ENCODE peak calls at places on chromosomes 16 and 17, in seven cellular contexts. One of them, this sample, is unnamed.

GRCh38 chr17:37570527-37571093 is 38.6 kb downstream of the SYNRG start:
- DNase-seq in epithelial cell of esophagus: peak; percentile 91
- DNase-seq in fibroblast of mammary gland: peak; percentile 65
- DNase-seq in activated effector memory CD4-positive, alpha-beta T cell treated with anti-CD3 and anti-CD28 coated beads, Interleukin-2, amount 50 U/mL, for 16 hours: peak; percentile 67
- DNase-seq in HAP-1: peak; percentile 35
- DNase-seq in EL: peak; percentile 79
- DNase-seq in DMS 273 treated with DMSO at 0.1 percent for 48 hours: peak; percentile 4
- DNase-seq in this sample: peak; percentile 87

GRCh38 chr16:67800252-67801046 is 5.9 kb downstream of the RANBP10 start:
- DNase-seq in EL: no peak
- DNase-seq in HAP-1: no peak
- DNase-seq in epithelial cell of esophagus: no peak
- DNase-seq in fibroblast of mammary gland: peak; percentile 38
- DNase-seq in DMS 273 treated with DMSO at 0.1 percent for 48 hours: no peak
- DNase-seq in activated effector memory CD4-positive, alpha-beta T cell treated with anti-CD3 and anti-CD28 coated beads, Interleukin-2, amount 50 U/mL, for 16 hours: no peak
- DNase-seq in this sample: no peak

GRCh38 chr16:50547340-50547865 is 793 bp upstream of the NKD1 start:
- DNase-seq in EL: peak; percentile 6
- DNase-seq in activated effector memory CD4-positive, alpha-beta T cell treated with anti-CD3 and anti-CD28 coated beads, Interleukin-2, amount 50 U/mL, for 16 hours: peak; percentile 91
- DNase-seq in HAP-1: peak; percentile 27
- DNase-seq in fibroblast of mammary gland: no peak
- DNase-seq in DMS 273 treated with DMSO at 0.1 percent for 48 hours: no peak
- DNase-seq in epithelial cell of esophagus: peak; percentile 9
- DNase-seq in this sample: no peak

GRCh38 chr17:80664217-80664780 is 119.7 kb downstream of the RPTOR start:
- DNase-seq in epithelial cell of esophagus: no peak
- DNase-seq in EL: no peak
- DNase-seq in HAP-1: no peak
- DNase-seq in activated effector memory CD4-positive, alpha-beta T cell treated with anti-CD3 and anti-CD28 coated beads, Interleukin-2, amount 50 U/mL, for 16 hours: no peak
- DNase-seq in DMS 273 treated with DMSO at 0.1 percent for 48 hours: no peak
- DNase-seq in fibroblast of mammary gland: no peak
- DNase-seq in this sample: no peak

GRCh38 chr16:85974428-85975375 is 75.7 kb downstream of the IRF8 start:
- DNase-seq in DMS 273 treated with DMSO at 0.1 percent for 48 hours: no peak
- DNase-seq in EL: no peak
- DNase-seq in fibroblast of mammary gland: no peak
- DNase-seq in HAP-1: no peak
- DNase-seq in activated effector memory CD4-positive, alpha-beta T cell treated with anti-CD3 and anti-CD28 coated beads, Interleukin-2, amount 50 U/mL, for 16 hours: no peak
- DNase-seq in epithelial cell of esophagus: no peak
- DNase-seq in this sample: no peak

GRCh38 chr17:78343099-78343432 is 16.8 kb downstream of the SOCS3 start:
- DNase-seq in HAP-1: no peak
- DNase-seq in activated effector memory CD4-positive, alpha-beta T cell treated with anti-CD3 and anti-CD28 coated beads, Interleukin-2, amount 50 U/mL, for 16 hours: peak; percentile 68
- DNase-seq in EL: peak; percentile 89
- DNase-seq in fibroblast of mammary gland: peak; percentile 90
- DNase-seq in DMS 273 treated with DMSO at 0.1 percent for 48 hours: no peak
- DNase-seq in epithelial cell of esophagus: no peak
- DNase-seq in this sample: peak; percentile 43

GRCh38 chr16:75238132-75238852 is 13.1 kb downstream of the BCAR1 start:
- DNase-seq in HAP-1: no peak
- DNase-seq in activated effector memory CD4-positive, alpha-beta T cell treated with anti-CD3 and anti-CD28 coated beads, Interleukin-2, amount 50 U/mL, for 16 hours: no peak
- DNase-seq in epithelial cell of esophagus: no peak
- DNase-seq in EL: peak; percentile 77
- DNase-seq in fibroblast of mammary gland: peak; percentile 85
- DNase-seq in DMS 273 treated with DMSO at 0.1 percent for 48 hours: peak; percentile 30
- DNase-seq in this sample: no peak

GRCh38 chr16:20899503-20900298 is 457 bp downstream of the DCUN1D3 start:
- DNase-seq in epithelial cell of esophagus: no peak
- DNase-seq in fibroblast of mammary gland: no peak
- DNase-seq in HAP-1: no peak
- DNase-seq in DMS 273 treated with DMSO at 0.1 percent for 48 hours: no peak
- DNase-seq in EL: peak; percentile 25
- DNase-seq in activated effector memory CD4-positive, alpha-beta T cell treated with anti-CD3 and anti-CD28 coated beads, Interleukin-2, amount 50 U/mL, for 16 hours: no peak
- DNase-seq in this sample: no peak

GRCh38 chr16:79608976-79609375 is 8.4 kb upstream of the MAF start:
- DNase-seq in DMS 273 treated with DMSO at 0.1 percent for 48 hours: no peak
- DNase-seq in activated effector memory CD4-positive, alpha-beta T cell treated with anti-CD3 and anti-CD28 coated beads, Interleukin-2, amount 50 U/mL, for 16 hours: no peak
- DNase-seq in epithelial cell of esophagus: no peak
- DNase-seq in fibroblast of mammary gland: no peak
- DNase-seq in HAP-1: no peak
- DNase-seq in EL: no peak
- DNase-seq in this sample: no peak

GRCh38 chr16:81927561-81928185 is 83.6 kb downstream of the SDR42E1 start:
- DNase-seq in activated effector memory CD4-positive, alpha-beta T cell treated with anti-CD3 and anti-CD28 coated beads, Interleukin-2, amount 50 U/mL, for 16 hours: no peak
- DNase-seq in EL: no peak
- DNase-seq in DMS 273 treated with DMSO at 0.1 percent for 48 hours: no peak
- DNase-seq in fibroblast of mammary gland: no peak
- DNase-seq in epithelial cell of esophagus: no peak
- DNase-seq in HAP-1: no peak
- DNase-seq in this sample: no peak

GRCh38 chr17:2850991-2851390 is 54.8 kb downstream of the RAP1GAP2 start:
- DNase-seq in fibroblast of mammary gland: peak; percentile 9
- DNase-seq in epithelial cell of esophagus: no peak
- DNase-seq in DMS 273 treated with DMSO at 0.1 percent for 48 hours: no peak
- DNase-seq in HAP-1: no peak
- DNase-seq in activated effector memory CD4-positive, alpha-beta T cell treated with anti-CD3 and anti-CD28 coated beads, Interleukin-2, amount 50 U/mL, for 16 hours: no peak
- DNase-seq in EL: no peak
- DNase-seq in this sample: no peak

GRCh38 chr17:81044764-81045589 is 10.0 kb downstream of the BAIAP2 start:
- DNase-seq in DMS 273 treated with DMSO at 0.1 percent for 48 hours: no peak
- DNase-seq in fibroblast of mammary gland: peak; percentile 60
- DNase-seq in EL: peak; percentile 59
- DNase-seq in epithelial cell of esophagus: no peak
- DNase-seq in activated effector memory CD4-positive, alpha-beta T cell treated with anti-CD3 and anti-CD28 coated beads, Interleukin-2, amount 50 U/mL, for 16 hours: no peak
- DNase-seq in HAP-1: no peak
- DNase-seq in this sample: no peak

GRCh38 chr16:11833951-11834695 is 17.2 kb downstream of the RSL1D1 start:
- DNase-seq in DMS 273 treated with DMSO at 0.1 percent for 48 hours: no peak
- DNase-seq in fibroblast of mammary gland: peak; percentile 92
- DNase-seq in activated effector memory CD4-positive, alpha-beta T cell treated with anti-CD3 and anti-CD28 coated beads, Interleukin-2, amount 50 U/mL, for 16 hours: peak; percentile 30
- DNase-seq in EL: no peak
- DNase-seq in HAP-1: no peak
- DNase-seq in epithelial cell of esophagus: peak; percentile 97
- DNase-seq in this sample: peak; percentile 99

GRCh38 chr16:19137201-19137601 is 23.4 kb downstream of the ITPRIPL2 start:
- DNase-seq in EL: no peak
- DNase-seq in fibroblast of mammary gland: peak; percentile 61
- DNase-seq in epithelial cell of esophagus: peak; percentile 44
- DNase-seq in activated effector memory CD4-positive, alpha-beta T cell treated with anti-CD3 and anti-CD28 coated beads, Interleukin-2, amount 50 U/mL, for 16 hours: no peak
- DNase-seq in DMS 273 treated with DMSO at 0.1 percent for 48 hours: no peak
- DNase-seq in HAP-1: no peak
- DNase-seq in this sample: peak; percentile 59

GRCh38 chr16:3960049-3960809 is 79.7 kb upstream of the CREBBP start:
- DNase-seq in DMS 273 treated with DMSO at 0.1 percent for 48 hours: no peak
- DNase-seq in activated effector memory CD4-positive, alpha-beta T cell treated with anti-CD3 and anti-CD28 coated beads, Interleukin-2, amount 50 U/mL, for 16 hours: no peak
- DNase-seq in fibroblast of mammary gland: no peak
- DNase-seq in epithelial cell of esophagus: peak; percentile 32
- DNase-seq in EL: no peak
- DNase-seq in HAP-1: peak; percentile 39
- DNase-seq in this sample: no peak

GRCh38 chr16:83717814-83718213 is 90.0 kb upstream of the HSBP1 start:
- DNase-seq in EL: peak; percentile 96
- DNase-seq in epithelial cell of esophagus: no peak
- DNase-seq in activated effector memory CD4-positive, alpha-beta T cell treated with anti-CD3 and anti-CD28 coated beads, Interleukin-2, amount 50 U/mL, for 16 hours: no peak
- DNase-seq in HAP-1: no peak
- DNase-seq in fibroblast of mammary gland: peak; percentile 25
- DNase-seq in DMS 273 treated with DMSO at 0.1 percent for 48 hours: no peak
- DNase-seq in this sample: no peak

GRCh38 chr16:2497116-2497630 is 16.6 kb upstream of the ATP6V0C start:
- DNase-seq in epithelial cell of esophagus: no peak
- DNase-seq in HAP-1: no peak
- DNase-seq in DMS 273 treated with DMSO at 0.1 percent for 48 hours: peak; percentile 65
- DNase-seq in fibroblast of mammary gland: peak; percentile 33
- DNase-seq in EL: no peak
- DNase-seq in activated effector memory CD4-positive, alpha-beta T cell treated with anti-CD3 and anti-CD28 coated beads, Interleukin-2, amount 50 U/mL, for 16 hours: no peak
- DNase-seq in this sample: no peak

GRCh38 chr16:75455677-75456076 is 8.8 kb downstream of the TMEM170A start:
- DNase-seq in EL: no peak
- DNase-seq in fibroblast of mammary gland: no peak
- DNase-seq in DMS 273 treated with DMSO at 0.1 percent for 48 hours: no peak
- DNase-seq in HAP-1: peak; percentile 70
- DNase-seq in epithelial cell of esophagus: no peak
- DNase-seq in activated effector memory CD4-positive, alpha-beta T cell treated with anti-CD3 and anti-CD28 coated beads, Interleukin-2, amount 50 U/mL, for 16 hours: no peak
- DNase-seq in this sample: no peak

GRCh38 chr17:39700148-39700987 is 504 bp downstream of the ERBB2 start:
- DNase-seq in activated effector memory CD4-positive, alpha-beta T cell treated with anti-CD3 and anti-CD28 coated beads, Interleukin-2, amount 50 U/mL, for 16 hours: no peak
- DNase-seq in EL: peak; percentile 29
- DNase-seq in DMS 273 treated with DMSO at 0.1 percent for 48 hours: no peak
- DNase-seq in HAP-1: no peak
- DNase-seq in epithelial cell of esophagus: peak; percentile 17
- DNase-seq in fibroblast of mammary gland: no peak
- DNase-seq in this sample: no peak

GRCh38 chr17:45946841-45947256 is 52.2 kb upstream of the STH start:
- DNase-seq in activated effector memory CD4-positive, alpha-beta T cell treated with anti-CD3 and anti-CD28 coated beads, Interleukin-2, amount 50 U/mL, for 16 hours: no peak
- DNase-seq in HAP-1: no peak
- DNase-seq in fibroblast of mammary gland: no peak
- DNase-seq in EL: no peak
- DNase-seq in epithelial cell of esophagus: no peak
- DNase-seq in DMS 273 treated with DMSO at 0.1 percent for 48 hours: no peak
- DNase-seq in this sample: no peak

GRCh38 chr17:74746922-74747321 is 1.5 kb upstream of the NHERF1 start:
- DNase-seq in activated effector memory CD4-positive, alpha-beta T cell treated with anti-CD3 and anti-CD28 coated beads, Interleukin-2, amount 50 U/mL, for 16 hours: no peak
- DNase-seq in fibroblast of mammary gland: no peak
- DNase-seq in EL: peak; percentile 45
- DNase-seq in HAP-1: no peak
- DNase-seq in DMS 273 treated with DMSO at 0.1 percent for 48 hours: no peak
- DNase-seq in epithelial cell of esophagus: no peak
- DNase-seq in this sample: no peak

GRCh38 chr16:85123891-85124635 is 11.8 kb upstream of the CIBAR2 start:
- DNase-seq in DMS 273 treated with DMSO at 0.1 percent for 48 hours: no peak
- DNase-seq in activated effector memory CD4-positive, alpha-beta T cell treated with anti-CD3 and anti-CD28 coated beads, Interleukin-2, amount 50 U/mL, for 16 hours: no peak
- DNase-seq in epithelial cell of esophagus: peak; percentile 87
- DNase-seq in EL: peak; percentile 97
- DNase-seq in fibroblast of mammary gland: peak; percentile 84
- DNase-seq in HAP-1: no peak
- DNase-seq in this sample: peak; percentile 37

GRCh38 chr17:10792156-10792555 is 11.7 kb downstream of the TMEM238L start:
- DNase-seq in fibroblast of mammary gland: no peak
- DNase-seq in activated effector memory CD4-positive, alpha-beta T cell treated with anti-CD3 and anti-CD28 coated beads, Interleukin-2, amount 50 U/mL, for 16 hours: no peak
- DNase-seq in DMS 273 treated with DMSO at 0.1 percent for 48 hours: no peak
- DNase-seq in EL: no peak
- DNase-seq in HAP-1: no peak
- DNase-seq in epithelial cell of esophagus: peak; percentile 48
- DNase-seq in this sample: peak; percentile 12

GRCh38 chr16:10886739-10887269 is 9.8 kb downstream of the CIITA start:
- DNase-seq in epithelial cell of esophagus: no peak
- DNase-seq in DMS 273 treated with DMSO at 0.1 percent for 48 hours: no peak
- DNase-seq in fibroblast of mammary gland: no peak
- DNase-seq in HAP-1: no peak
- DNase-seq in activated effector memory CD4-positive, alpha-beta T cell treated with anti-CD3 and anti-CD28 coated beads, Interleukin-2, amount 50 U/mL, for 16 hours: no peak
- DNase-seq in EL: no peak
- DNase-seq in this sample: no peak

GRCh38 chr17:38605852-38606645 is at the start of gene SRCIN1:
- DNase-seq in fibroblast of mammary gland: no peak
- DNase-seq in DMS 273 treated with DMSO at 0.1 percent for 48 hours: no peak
- DNase-seq in activated effector memory CD4-positive, alpha-beta T cell treated with anti-CD3 and anti-CD28 coated beads, Interleukin-2, amount 50 U/mL, for 16 hours: peak; percentile 78
- DNase-seq in epithelial cell of esophagus: peak; percentile 37
- DNase-seq in EL: peak; percentile 46
- DNase-seq in HAP-1: peak; percentile 68
- DNase-seq in this sample: no peak

GRCh38 chr17:68033636-68034451 is 1.7 kb upstream of the KPNA2 start:
- DNase-seq in DMS 273 treated with DMSO at 0.1 percent for 48 hours: peak; percentile 48
- DNase-seq in epithelial cell of esophagus: peak; percentile 25
- DNase-seq in EL: peak; percentile 70
- DNase-seq in fibroblast of mammary gland: peak; percentile 44
- DNase-seq in HAP-1: peak; percentile 99
- DNase-seq in activated effector memory CD4-positive, alpha-beta T cell treated with anti-CD3 and anti-CD28 coated beads, Interleukin-2, amount 50 U/mL, for 16 hours: no peak
- DNase-seq in this sample: peak; percentile 13

GRCh38 chr17:75498726-75499213 is 16.6 kb downstream of the CASKIN2 start:
- DNase-seq in EL: peak; percentile 19
- DNase-seq in epithelial cell of esophagus: peak; percentile 26
- DNase-seq in fibroblast of mammary gland: no peak
- DNase-seq in DMS 273 treated with DMSO at 0.1 percent for 48 hours: no peak
- DNase-seq in activated effector memory CD4-positive, alpha-beta T cell treated with anti-CD3 and anti-CD28 coated beads, Interleukin-2, amount 50 U/mL, for 16 hours: no peak
- DNase-seq in HAP-1: no peak
- DNase-seq in this sample: no peak

GRCh38 chr17:56690441-56691291 is 97.2 kb downstream of the NOG start:
- DNase-seq in activated effector memory CD4-positive, alpha-beta T cell treated with anti-CD3 and anti-CD28 coated beads, Interleukin-2, amount 50 U/mL, for 16 hours: no peak
- DNase-seq in epithelial cell of esophagus: no peak
- DNase-seq in DMS 273 treated with DMSO at 0.1 percent for 48 hours: peak; percentile 16
- DNase-seq in fibroblast of mammary gland: no peak
- DNase-seq in EL: no peak
- DNase-seq in HAP-1: no peak
- DNase-seq in this sample: no peak

GRCh38 chr17:10741416-10742140 is 11.8 kb upstream of the TMEM220 start:
- DNase-seq in HAP-1: no peak
- DNase-seq in epithelial cell of esophagus: no peak
- DNase-seq in fibroblast of mammary gland: no peak
- DNase-seq in DMS 273 treated with DMSO at 0.1 percent for 48 hours: no peak
- DNase-seq in EL: no peak
- DNase-seq in activated effector memory CD4-positive, alpha-beta T cell treated with anti-CD3 and anti-CD28 coated beads, Interleukin-2, amount 50 U/mL, for 16 hours: no peak
- DNase-seq in this sample: no peak

GRCh38 chr17:81553616-81554181 is 1.5 kb upstream of the FAAP100 start:
- DNase-seq in HAP-1: no peak
- DNase-seq in epithelial cell of esophagus: peak; percentile 87
- DNase-seq in activated effector memory CD4-positive, alpha-beta T cell treated with anti-CD3 and anti-CD28 coated beads, Interleukin-2, amount 50 U/mL, for 16 hours: no peak
- DNase-seq in EL: peak; percentile 98
- DNase-seq in DMS 273 treated with DMSO at 0.1 percent for 48 hours: no peak
- DNase-seq in fibroblast of mammary gland: peak; percentile 99
- DNase-seq in this sample: peak; percentile 89

GRCh38 chr16:13928644-13929043 is 8.7 kb downstream of the ERCC4 start:
- DNase-seq in EL: no peak
- DNase-seq in DMS 273 treated with DMSO at 0.1 percent for 48 hours: no peak
- DNase-seq in activated effector memory CD4-positive, alpha-beta T cell treated with anti-CD3 and anti-CD28 coated beads, Interleukin-2, amount 50 U/mL, for 16 hours: no peak
- DNase-seq in epithelial cell of esophagus: no peak
- DNase-seq in fibroblast of mammary gland: no peak
- DNase-seq in HAP-1: no peak
- DNase-seq in this sample: no peak

GRCh38 chr16:30741461-30741914 is 6.7 kb upstream of the PHKG2 start:
- DNase-seq in epithelial cell of esophagus: peak; percentile 100
- DNase-seq in DMS 273 treated with DMSO at 0.1 percent for 48 hours: no peak
- DNase-seq in activated effector memory CD4-positive, alpha-beta T cell treated with anti-CD3 and anti-CD28 coated beads, Interleukin-2, amount 50 U/mL, for 16 hours: no peak
- DNase-seq in EL: peak; percentile 92
- DNase-seq in HAP-1: no peak
- DNase-seq in fibroblast of mammary gland: peak; percentile 75
- DNase-seq in this sample: peak; percentile 100

GRCh38 chr17:31604936-31605335 is 213.5 kb downstream of the RAB11FIP4 start:
- DNase-seq in fibroblast of mammary gland: no peak
- DNase-seq in EL: no peak
- DNase-seq in HAP-1: no peak
- DNase-seq in DMS 273 treated with DMSO at 0.1 percent for 48 hours: no peak
- DNase-seq in activated effector memory CD4-positive, alpha-beta T cell treated with anti-CD3 and anti-CD28 coated beads, Interleukin-2, amount 50 U/mL, for 16 hours: no peak
- DNase-seq in epithelial cell of esophagus: no peak
- DNase-seq in this sample: no peak

GRCh38 chr17:57107498-57108101 is 22.6 kb downstream of the AKAP1 start:
- DNase-seq in fibroblast of mammary gland: no peak
- DNase-seq in epithelial cell of esophagus: peak; percentile 78
- DNase-seq in HAP-1: no peak
- DNase-seq in activated effector memory CD4-positive, alpha-beta T cell treated with anti-CD3 and anti-CD28 coated beads, Interleukin-2, amount 50 U/mL, for 16 hours: no peak
- DNase-seq in DMS 273 treated with DMSO at 0.1 percent for 48 hours: no peak
- DNase-seq in EL: peak; percentile 64
- DNase-seq in this sample: peak; percentile 79

GRCh38 chr17:29674270-29674669 is 51.6 kb upstream of the CORO6 start:
- DNase-seq in DMS 273 treated with DMSO at 0.1 percent for 48 hours: no peak
- DNase-seq in EL: no peak
- DNase-seq in fibroblast of mammary gland: no peak
- DNase-seq in epithelial cell of esophagus: no peak
- DNase-seq in activated effector memory CD4-positive, alpha-beta T cell treated with anti-CD3 and anti-CD28 coated beads, Interleukin-2, amount 50 U/mL, for 16 hours: no peak
- DNase-seq in HAP-1: no peak
- DNase-seq in this sample: no peak

GRCh38 chr17:18158022-18158600 is 25.5 kb upstream of the ALKBH5 start:
- DNase-seq in epithelial cell of esophagus: peak; percentile 95
- DNase-seq in activated effector memory CD4-positive, alpha-beta T cell treated with anti-CD3 and anti-CD28 coated beads, Interleukin-2, amount 50 U/mL, for 16 hours: peak; percentile 96
- DNase-seq in fibroblast of mammary gland: peak; percentile 94
- DNase-seq in HAP-1: no peak
- DNase-seq in EL: peak; percentile 86
- DNase-seq in DMS 273 treated with DMSO at 0.1 percent for 48 hours: no peak
- DNase-seq in this sample: peak; percentile 92

GRCh38 chr17:66533572-66533971 is 231.2 kb downstream of the PRKCA start:
- DNase-seq in epithelial cell of esophagus: no peak
- DNase-seq in DMS 273 treated with DMSO at 0.1 percent for 48 hours: no peak
- DNase-seq in HAP-1: peak; percentile 47
- DNase-seq in activated effector memory CD4-positive, alpha-beta T cell treated with anti-CD3 and anti-CD28 coated beads, Interleukin-2, amount 50 U/mL, for 16 hours: no peak
- DNase-seq in fibroblast of mammary gland: peak; percentile 51
- DNase-seq in EL: no peak
- DNase-seq in this sample: no peak

GRCh38 chr17:75271233-75271954 is 363 bp upstream of the MIF4GD start:
- DNase-seq in HAP-1: peak; percentile 66
- DNase-seq in EL: peak; percentile 78
- DNase-seq in fibroblast of mammary gland: no peak
- DNase-seq in activated effector memory CD4-positive, alpha-beta T cell treated with anti-CD3 and anti-CD28 coated beads, Interleukin-2, amount 50 U/mL, for 16 hours: peak; percentile 96
- DNase-seq in DMS 273 treated with DMSO at 0.1 percent for 48 hours: no peak
- DNase-seq in epithelial cell of esophagus: peak; percentile 79
- DNase-seq in this sample: peak; percentile 29